ENCODE peak calls at places on chromosome 10, in eight cellular contexts. Q is HFFc6; O is fibroblast of lung; I is Karpas-422; H is NCI-H1105 treated with DMSO at 0.1 percent for 48 hours; D is activated CD4-positive, alpha-beta T cell treated with anti-CD3 and anti-CD28 coated beads, Interleukin-2, amount 50 U/mL, for 24 hours; B is Right ventricle myocardium superior; Y is NCI-H460. T is an unnamed sample.

GRCh38 chr10:75111906-75112703 is 649 bp downstream of the SAMD8 start:
- DNase-seq in Q (peak), O (peak), I (peak), H (peak), D (peak), B (peak), Y (peak), T (no peak)

GRCh38 chr10:5198386-5198785 is 1.7 kb downstream of the AKR1C4 start:
- DNase-seq in Q (no peak), O (no peak), I (no peak), H (no peak), D (no peak), B (no peak), Y (no peak), T (no peak)

GRCh38 chr10:70557876-70558275 is 44.7 kb downstream of the PRF1 start:
- DNase-seq in Q (no peak), O (no peak), I (no peak), H (no peak), D (no peak), B (no peak), Y (no peak), T (no peak)

GRCh38 chr10:74047304-74047703 is 49.4 kb downstream of the VCL start:
- DNase-seq in Q (peak), O (peak), I (no peak), H (no peak), D (no peak), B (no peak), Y (no peak), T (no peak)

GRCh38 chr10:93993782-93994668 is at the start of gene PLCE1:
- DNase-seq in Q (no peak), O (peak), I (no peak), H (peak), D (no peak), B (peak), Y (peak), T (no peak)

GRCh38 chr10:19659920-19660655 is 156.1 kb upstream of the PLXDC2 start:
- DNase-seq in Q (peak), O (no peak), I (no peak), H (no peak), D (no peak), B (no peak), Y (no peak), T (no peak)

GRCh38 chr10:36224431-36224985 is 582.4 kb upstream of the FZD8 start:
- DNase-seq in Q (no peak), O (peak), I (no peak), H (no peak), D (no peak), B (no peak), Y (peak), T (no peak)

GRCh38 chr10:109996225-109996624 is 11.6 kb upstream of the ADD3 start:
- DNase-seq in Q (no peak), O (no peak), I (peak), H (no peak), D (no peak), B (no peak), Y (no peak), T (no peak)

GRCh38 chr10:71426058-71426605 is 29.4 kb downstream of the CDH23 start:
- DNase-seq in Q (no peak), O (no peak), I (no peak), H (no peak), D (no peak), B (no peak), Y (no peak), T (no peak)

GRCh38 chr10:133258066-133258817 is 18.4 kb downstream of the ADAM8 start:
- DNase-seq in Q (no peak), O (no peak), I (peak), H (no peak), D (no peak), B (peak), Y (no peak), T (no peak)

GRCh38 chr10:109853922-109854321 is 69.4 kb downstream of the XPNPEP1 start:
- DNase-seq in Q (no peak), O (no peak), I (no peak), H (no peak), D (no peak), B (no peak), Y (no peak), T (no peak)

GRCh38 chr10:49488056-49488455 is 50.9 kb downstream of the ERCC6 start:
- DNase-seq in Q (no peak), O (no peak), I (no peak), H (peak), D (no peak), B (no peak), Y (no peak), T (no peak)

GRCh38 chr10:21445161-21445560 is 80.3 kb downstream of the SKIDA1 start:
- DNase-seq in Q (no peak), O (peak), I (no peak), H (no peak), D (no peak), B (no peak), Y (no peak), T (no peak)

GRCh38 chr10:8044331-8044907 is 10.1 kb upstream of the GATA3 start:
- DNase-seq in Q (no peak), O (no peak), I (no peak), H (no peak), D (no peak), B (no peak), Y (no peak), T (no peak)

GRCh38 chr10:51910189-51910588 is 210.8 kb upstream of the CSTF2T start:
- DNase-seq in Q (no peak), O (no peak), I (no peak), H (no peak), D (no peak), B (no peak), Y (no peak), T (no peak)

GRCh38 chr10:45179716-45180115 is 135.7 kb downstream of the OR13A1 start:
- DNase-seq in Q (no peak), O (peak), I (no peak), H (no peak), D (no peak), B (peak), Y (no peak), T (no peak)